ENCODE peak calls at places on chromosome 12, in eight cellular contexts. O, P, H, R, M, E, Z and Y are unnamed samples.

GRCh38 chr12:22625671-22626251 is 790 bp downstream of the ETNK1 start:
- DNase-seq in E (no peak), O (peak; percentile 53), M (peak; percentile 25), Z (peak; percentile 43), R (peak; percentile 28), H (no peak), P (peak; percentile 34), Y (no peak)

GRCh38 chr12:4540170-4540569 is 1.5 kb downstream of the RAD51AP1 start:
- DNase-seq in M (no peak), O (no peak), P (no peak), E (no peak), R (no peak), H (no peak), Z (no peak), Y (no peak)

GRCh38 chr12:96242597-96242996 is 48.4 kb downstream of the ELK3 start:
- DNase-seq in Z (no peak), O (no peak), E (no peak), H (no peak), R (no peak), P (no peak), M (no peak), Y (no peak)

GRCh38 chr12:93154753-93155475 is 222.8 kb upstream of the NUDT4 start:
- DNase-seq in O (no peak), E (no peak), M (no peak), P (peak; percentile 47), H (no peak), R (no peak), Z (no peak), Y (no peak)

GRCh38 chr12:48077111-48077510 is 28.8 kb downstream of the SENP1 start:
- DNase-seq in E (no peak), Z (no peak), R (no peak), H (no peak), O (no peak), M (no peak), P (no peak), Y (no peak)

GRCh38 chr12:126160912-126161311 is 1095.7 kb downstream of the AACS start:
- DNase-seq in E (no peak), M (no peak), P (no peak), O (no peak), H (no peak), R (no peak), Z (no peak), Y (no peak)

GRCh38 chr12:89883630-89884364 is 175.2 kb upstream of the ATP2B1 start:
- DNase-seq in O (no peak), H (no peak), E (no peak), R (peak; percentile 16), P (peak; percentile 31), Z (no peak), M (no peak), Y (no peak)

GRCh38 chr12:72036393-72036792 is 97.7 kb downstream of the TPH2 start:
- DNase-seq in P (no peak), H (no peak), O (no peak), R (no peak), Z (no peak), M (no peak), E (no peak), Y (no peak)

GRCh38 chr12:78473136-78473535 is 391.4 kb upstream of the SYT1 start:
- DNase-seq in P (peak; percentile 46), O (no peak), M (no peak), Z (no peak), H (no peak), R (no peak), E (no peak), Y (peak; percentile 11)